ENCODE peak calls at places on chromosomes 5 and 9, in five cellular contexts. One of them, this sample, is unnamed.

GRCh38 chr9:108786756-108787663 is 68.8 kb downstream of the ACTL7B start:
- DNase-seq in GM10248: no peak
- DNase-seq in left colon: no peak
- DNase-seq in MV-4-11: no peak
- DNase-seq in activated CD8-positive, alpha-beta memory T cell treated with anti-CD3 and anti-CD28 coated beads, Interleukin-2, amount 50 U/mL, for 4 hours: no peak
- DNase-seq in this sample: no peak

GRCh38 chr5:132065351-132065937 is 5.0 kb downstream of the IL3 start:
- DNase-seq in activated CD8-positive, alpha-beta memory T cell treated with anti-CD3 and anti-CD28 coated beads, Interleukin-2, amount 50 U/mL, for 4 hours: peak
- DNase-seq in GM10248: peak
- DNase-seq in MV-4-11: peak
- DNase-seq in left colon: no peak
- DNase-seq in this sample: no peak

GRCh38 chr9:35423499-35423898 is 66.4 kb upstream of the RUSC2 start:
- DNase-seq in MV-4-11: no peak
- DNase-seq in activated CD8-positive, alpha-beta memory T cell treated with anti-CD3 and anti-CD28 coated beads, Interleukin-2, amount 50 U/mL, for 4 hours: no peak
- DNase-seq in GM10248: no peak
- DNase-seq in left colon: no peak
- DNase-seq in this sample: no peak

GRCh38 chr5:73393606-73394489 is 54.7 kb downstream of the FOXD1 start:
- DNase-seq in activated CD8-positive, alpha-beta memory T cell treated with anti-CD3 and anti-CD28 coated beads, Interleukin-2, amount 50 U/mL, for 4 hours: no peak
- DNase-seq in MV-4-11: no peak
- DNase-seq in GM10248: no peak
- DNase-seq in left colon: no peak
- DNase-seq in this sample: no peak

GRCh38 chr5:145389047-145389446 is 446.1 kb downstream of the PRELID2 start:
- DNase-seq in GM10248: no peak
- DNase-seq in activated CD8-positive, alpha-beta memory T cell treated with anti-CD3 and anti-CD28 coated beads, Interleukin-2, amount 50 U/mL, for 4 hours: no peak
- DNase-seq in left colon: no peak
- DNase-seq in MV-4-11: no peak
- DNase-seq in this sample: no peak

GRCh38 chr9:96391021-96391765 is 7.7 kb upstream of the SLC35D2 start:
- DNase-seq in activated CD8-positive, alpha-beta memory T cell treated with anti-CD3 and anti-CD28 coated beads, Interleukin-2, amount 50 U/mL, for 4 hours: no peak
- DNase-seq in left colon: peak
- DNase-seq in MV-4-11: no peak
- DNase-seq in GM10248: no peak
- DNase-seq in this sample: no peak

GRCh38 chr5:112228672-112229071 is 190.4 kb downstream of the EPB41L4A start:
- DNase-seq in left colon: peak
- DNase-seq in MV-4-11: peak
- DNase-seq in GM10248: no peak
- DNase-seq in activated CD8-positive, alpha-beta memory T cell treated with anti-CD3 and anti-CD28 coated beads, Interleukin-2, amount 50 U/mL, for 4 hours: no peak
- DNase-seq in this sample: peak

GRCh38 chr5:172887735-172888134 is 53.7 kb downstream of the ERGIC1 start:
- DNase-seq in activated CD8-positive, alpha-beta memory T cell treated with anti-CD3 and anti-CD28 coated beads, Interleukin-2, amount 50 U/mL, for 4 hours: no peak
- DNase-seq in GM10248: no peak
- DNase-seq in left colon: peak
- DNase-seq in MV-4-11: no peak
- DNase-seq in this sample: peak

GRCh38 chr9:107782381-107782780 is 292.8 kb upstream of the KLF4 start:
- DNase-seq in activated CD8-positive, alpha-beta memory T cell treated with anti-CD3 and anti-CD28 coated beads, Interleukin-2, amount 50 U/mL, for 4 hours: no peak
- DNase-seq in MV-4-11: peak
- DNase-seq in GM10248: no peak
- DNase-seq in left colon: no peak
- DNase-seq in this sample: no peak

GRCh38 chr5:120852222-120852860 is 388.2 kb downstream of the PRR16 start:
- DNase-seq in GM10248: no peak
- DNase-seq in left colon: no peak
- DNase-seq in MV-4-11: no peak
- DNase-seq in activated CD8-positive, alpha-beta memory T cell treated with anti-CD3 and anti-CD28 coated beads, Interleukin-2, amount 50 U/mL, for 4 hours: no peak
- DNase-seq in this sample: no peak

GRCh38 chr5:3346111-3346820 is 249.4 kb upstream of the IRX1 start:
- DNase-seq in GM10248: no peak
- DNase-seq in MV-4-11: no peak
- DNase-seq in activated CD8-positive, alpha-beta memory T cell treated with anti-CD3 and anti-CD28 coated beads, Interleukin-2, amount 50 U/mL, for 4 hours: no peak
- DNase-seq in left colon: no peak
- DNase-seq in this sample: no peak

GRCh38 chr9:90830977-90831376 is 29.4 kb downstream of the SYK start:
- DNase-seq in left colon: no peak
- DNase-seq in activated CD8-positive, alpha-beta memory T cell treated with anti-CD3 and anti-CD28 coated beads, Interleukin-2, amount 50 U/mL, for 4 hours: no peak
- DNase-seq in MV-4-11: no peak
- DNase-seq in GM10248: no peak
- DNase-seq in this sample: no peak

GRCh38 chr9:5586391-5586802 is 42.5 kb upstream of the RIC1 start:
- DNase-seq in activated CD8-positive, alpha-beta memory T cell treated with anti-CD3 and anti-CD28 coated beads, Interleukin-2, amount 50 U/mL, for 4 hours: no peak
- DNase-seq in MV-4-11: no peak
- DNase-seq in left colon: no peak
- DNase-seq in GM10248: peak
- DNase-seq in this sample: no peak

GRCh38 chr9:127455299-127455992 is 4.1 kb downstream of the LRSAM1 start:
- DNase-seq in left colon: no peak
- DNase-seq in MV-4-11: peak
- DNase-seq in activated CD8-positive, alpha-beta memory T cell treated with anti-CD3 and anti-CD28 coated beads, Interleukin-2, amount 50 U/mL, for 4 hours: peak
- DNase-seq in GM10248: no peak
- DNase-seq in this sample: no peak

GRCh38 chr5:54764691-54765090 is 220.7 kb downstream of the ESM1 start:
- DNase-seq in GM10248: no peak
- DNase-seq in activated CD8-positive, alpha-beta memory T cell treated with anti-CD3 and anti-CD28 coated beads, Interleukin-2, amount 50 U/mL, for 4 hours: no peak
- DNase-seq in MV-4-11: no peak
- DNase-seq in left colon: no peak
- DNase-seq in this sample: no peak